ENCODE peak calls at places on chromosomes 11 and 22, in five cellular contexts. H is CD4-positive, alpha-beta T cell; Z is neural progenitor cell; I is heart right ventricle; J is ovary. A is an unnamed sample.
A peak's percentile ranks its signal among the peaks of the same experiment; 100 is the strongest.

GRCh38 chr11:125784678-125785077 is 3.2 kb upstream of the PATE3 start:
- DNase-seq in H (no peak), Z (no peak), I (no peak), J (no peak), A (no peak)

GRCh38 chr11:116420770-116421528 is 351.8 kb downstream of the BUD13 start:
- DNase-seq in H (no peak), Z (no peak), I (no peak), J (no peak), A (no peak)

GRCh38 chr11:101916422-101916821 is at the start of gene ANGPTL5:
- DNase-seq in H (no peak), Z (no peak), I (no peak), J (no peak), A (no peak)

GRCh38 chr11:47355283-47356128 is 3.0 kb upstream of the MYBPC3 start:
- DNase-seq in H (no peak), Z (peak; percentile 96), I (peak; percentile 97), J (peak; percentile 97), A (peak; percentile 82)

GRCh38 chr11:112620621-112621394 is 340.4 kb upstream of the NCAM1 start:
- DNase-seq in H (no peak), Z (no peak), I (no peak), J (no peak), A (no peak)

GRCh38 chr11:129728571-129728970 is 87.1 kb upstream of the TMEM45B start:
- DNase-seq in H (no peak), Z (no peak), I (no peak), J (no peak), A (no peak)

GRCh38 chr11:12198261-12198925 is 88.0 kb downstream of the MICAL2 start:
- DNase-seq in H (no peak), Z (no peak), I (no peak), J (no peak), A (no peak)

GRCh38 chr22:28582806-28583205 is 96.8 kb downstream of the TTC28 start:
- DNase-seq in H (no peak), Z (no peak), I (no peak), J (no peak), A (no peak)

GRCh38 chr11:3836903-3837302 is 3.9 kb downstream of the RHOG start:
- DNase-seq in H (peak; percentile 25), Z (no peak), I (peak; percentile 51), J (no peak), A (no peak)

GRCh38 chr11:118911880-118912741 is 13.6 kb downstream of the BCL9L start:
- DNase-seq in H (no peak), Z (peak; percentile 78), I (peak; percentile 79), J (peak; percentile 88), A (no peak)

GRCh38 chr11:19027829-19028595 is 32.5 kb downstream of the MRGPRX2 start:
- DNase-seq in H (no peak), Z (no peak), I (no peak), J (no peak), A (no peak)

GRCh38 chr11:91394718-91395414 is 829.8 kb upstream of the FAT3 start:
- DNase-seq in H (no peak), Z (no peak), I (no peak), J (no peak), A (no peak)

GRCh38 chr11:68039526-68040086 is 781 bp downstream of the TCIRG1 start:
- DNase-seq in H (no peak), Z (no peak), I (no peak), J (peak; percentile 63), A (no peak)

GRCh38 chr11:79544324-79544723 is 103.5 kb upstream of the TENM4 start:
- DNase-seq in H (no peak), Z (no peak), I (no peak), J (no peak), A (no peak)

GRCh38 chr11:79543101-79543500 is 102.3 kb upstream of the TENM4 start:
- DNase-seq in H (no peak), Z (no peak), I (no peak), J (no peak), A (no peak)

GRCh38 chr11:79535606-79536005 is 94.8 kb upstream of the TENM4 start:
- DNase-seq in H (no peak), Z (no peak), I (no peak), J (no peak), A (no peak)

GRCh38 chr11:79536155-79536917 is 95.5 kb upstream of the TENM4 start:
- DNase-seq in H (no peak), Z (no peak), I (peak; percentile 15), J (no peak), A (no peak)

GRCh38 chr11:79538775-79539174 is 97.9 kb upstream of the TENM4 start:
- DNase-seq in H (no peak), Z (no peak), I (no peak), J (no peak), A (no peak)
- H3K27ac ChIP-seq in H (no peak overlapping the region), Z (no peak overlapping the region), I (no peak overlapping the region), J (no peak overlapping the region), A (no peak overlapping the region)

DNA sequence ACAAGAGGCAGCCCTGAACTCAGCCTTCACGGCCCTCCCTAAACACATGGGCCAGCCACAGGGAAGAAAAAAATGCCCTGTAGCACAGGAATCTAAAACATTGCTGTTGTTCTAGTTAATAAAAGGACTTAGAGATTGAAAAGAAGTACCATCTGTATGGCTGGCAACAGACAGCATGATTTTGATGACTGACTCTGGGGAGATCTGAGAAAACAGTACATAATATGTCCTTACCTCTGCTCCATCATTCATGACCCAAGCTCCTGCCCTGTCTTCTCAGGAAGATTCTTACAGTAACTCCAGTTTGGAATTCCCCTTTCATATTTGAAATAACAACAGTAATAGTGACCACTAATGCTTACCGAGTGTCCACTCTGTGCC is 244.2 kb downstream of the ETS1 start:
- DNase-seq in H (no peak), Z (no peak), I (no peak), J (no peak), A (no peak)
- H3K27ac ChIP-seq in H (peak overlapping the region; percentile 79), Z (no peak overlapping the region), I (peak overlapping the region; percentile 74), J (no peak overlapping the region), A (no peak overlapping the region)

GRCh38 chr11:9344046-9344680 is 29.8 kb upstream of the TMEM41B start:
- DNase-seq in H (no peak), Z (peak; percentile 45), I (no peak), J (no peak), A (no peak)
- H3K27ac ChIP-seq in H (no peak overlapping the region), Z (no peak overlapping the region), I (no peak overlapping the region), J (no peak overlapping the region), A (no peak overlapping the region)

GRCh38 chr11:471468-472145 is 21.5 kb downstream of the PTDSS2 start:
- DNase-seq in H (no peak), Z (no peak), I (no peak), J (no peak), A (no peak)

GRCh38 chr11:468036-468435 is 18.0 kb downstream of the PTDSS2 start:
- DNase-seq in H (no peak), Z (no peak), I (no peak), J (no peak), A (no peak)

GRCh38 chr11:468493-468892 is 18.4 kb downstream of the PTDSS2 start:
- DNase-seq in H (no peak), Z (no peak), I (no peak), J (no peak), A (no peak)

GRCh38 chr11:472272-472671 is 22.2 kb downstream of the PTDSS2 start:
- DNase-seq in H (no peak), Z (no peak), I (no peak), J (no peak), A (no peak)

GRCh38 chr11:469684-470667 is 19.9 kb downstream of the PTDSS2 start:
- DNase-seq in H (no peak), Z (no peak), I (no peak), J (peak; percentile 80), A (peak; percentile 74)
- H3K27ac ChIP-seq in H (no peak overlapping the region), Z (peak overlapping the region; percentile 34), I (peak overlapping the region; percentile 81), J (peak overlapping the region; percentile 71), A (peak overlapping the region; percentile 97)

GRCh38 chr11:35623708-35624168 is 5.5 kb downstream of the FJX1 start:
- DNase-seq in H (no peak), Z (no peak), I (no peak), J (no peak), A (no peak)
- H3K27ac ChIP-seq in H (no peak overlapping the region), Z (no peak overlapping the region), I (no peak overlapping the region), J (no peak overlapping the region), A (no peak overlapping the region)

GRCh38 chr22:49930128-49930527 is 11.7 kb downstream of the CRELD2 start:
- DNase-seq in H (no peak), Z (no peak), I (no peak), J (peak; percentile 62), A (no peak)

GRCh38 chr22:49928571-49929552 is 10.4 kb downstream of the CRELD2 start:
- DNase-seq in H (no peak), Z (no peak), I (no peak), J (no peak), A (no peak)

GRCh38 chr22:49929553-49929979 is 11.1 kb downstream of the CRELD2 start:
- DNase-seq in H (peak; percentile 78), Z (peak; percentile 88), I (peak; percentile 77), J (peak; percentile 82), A (no peak)

GRCh38 chr22:49931863-49932262 is 13.4 kb downstream of the CRELD2 start:
- DNase-seq in H (no peak), Z (no peak), I (no peak), J (no peak), A (no peak)

GRCh38 chr22:49930596-49931412 is 12.4 kb downstream of the CRELD2 start:
- DNase-seq in H (peak; percentile 35), Z (peak; percentile 69), I (no peak), J (no peak), A (peak; percentile 81)
- H3K27ac ChIP-seq in H (peak overlapping the region; percentile 39), Z (no peak overlapping the region), I (no peak overlapping the region), J (peak overlapping the region; percentile 38), A (peak overlapping the region; percentile 37)

GRCh38 chr22:35818897-35819296 is 101.2 kb downstream of the APOL5 start:
- DNase-seq in H (no peak), Z (no peak), I (no peak), J (no peak), A (no peak)
- H3K27ac ChIP-seq in H (no peak overlapping the region), Z (no peak overlapping the region), I (no peak overlapping the region), J (no peak overlapping the region), A (no peak overlapping the region)

GRCh38 chr22:40413873-40414272 is 43.5 kb downstream of the SGSM3 start:
- DNase-seq in H (no peak), Z (no peak), I (no peak), J (peak; percentile 40), A (no peak)

GRCh38 chr22:40414838-40415505 is 44.6 kb downstream of the SGSM3 start:
- DNase-seq in H (no peak), Z (no peak), I (no peak), J (no peak), A (no peak)

GRCh38 chr22:40412441-40412840 is 42.0 kb downstream of the SGSM3 start:
- DNase-seq in H (no peak), Z (no peak), I (no peak), J (peak; percentile 3), A (no peak)

GRCh38 chr22:40415531-40416266 is 45.3 kb downstream of the SGSM3 start:
- DNase-seq in H (no peak), Z (no peak), I (no peak), J (no peak), A (no peak)

GRCh38 chr22:40414306-40414705 is 43.9 kb downstream of the SGSM3 start:
- DNase-seq in H (no peak), Z (no peak), I (no peak), J (no peak), A (no peak)
- H3K27ac ChIP-seq in H (peak overlapping the region; percentile 39), Z (no peak overlapping the region), I (no peak overlapping the region), J (no peak overlapping the region), A (no peak overlapping the region)

GRCh38 chr22:38325575-38325974 is 8.3 kb upstream of the CSNK1E start:
- DNase-seq in H (no peak), Z (no peak), I (no peak), J (no peak), A (no peak)

GRCh38 chr22:38327805-38328204 is 10.6 kb upstream of the CSNK1E start:
- DNase-seq in H (no peak), Z (no peak), I (no peak), J (no peak), A (no peak)

GRCh38 chr22:38327396-38327795 is 10.2 kb upstream of the CSNK1E start:
- DNase-seq in H (no peak), Z (no peak), I (no peak), J (no peak), A (no peak)
- H3K27ac ChIP-seq in H (no peak overlapping the region), Z (no peak overlapping the region), I (no peak overlapping the region), J (no peak overlapping the region), A (peak overlapping the region; percentile 43)